ENCODE peak calls at places on chromosomes 1 and 21, in ten cellular contexts. One of them, this sample, is unnamed.
A peak's percentile ranks its signal among the peaks of the same experiment; 100 is the strongest.

GRCh38 chr1:85153149-85153891 is 47.5 kb downstream of the SYDE2 start:
- DNase-seq in transverse colon: no peak
- DNase-seq in sigmoid colon: no peak
- DNase-seq in breast epithelium: no peak
- DNase-seq in HCT116: no peak
- DNase-seq in suprapubic skin: no peak
- DNase-seq in Panc1: no peak
- DNase-seq in K562: no peak
- DNase-seq in prostate gland: no peak
- DNase-seq in stomach: no peak
- DNase-seq in this sample: no peak

GRCh38 chr1:24725209-24725651 is 20.0 kb upstream of the CLIC4 start:
- DNase-seq in transverse colon: no peak
- DNase-seq in sigmoid colon: no peak
- DNase-seq in breast epithelium: no peak
- DNase-seq in HCT116: no peak
- DNase-seq in suprapubic skin: no peak
- DNase-seq in Panc1: no peak
- DNase-seq in K562: no peak
- DNase-seq in prostate gland: no peak
- DNase-seq in stomach: no peak
- DNase-seq in this sample: no peak

GRCh38 chr1:230073371-230074035 is 6.5 kb downstream of the GALNT2 start:
- DNase-seq in transverse colon: no peak
- DNase-seq in sigmoid colon: peak; percentile 53
- DNase-seq in breast epithelium: no peak
- DNase-seq in HCT116: no peak
- DNase-seq in suprapubic skin: no peak
- DNase-seq in Panc1: no peak
- DNase-seq in K562: no peak
- DNase-seq in prostate gland: no peak
- DNase-seq in stomach: no peak
- DNase-seq in this sample: no peak

GRCh38 chr1:225765982-225766674 is 11.5 kb upstream of the SRP9 start:
- DNase-seq in transverse colon: no peak
- DNase-seq in sigmoid colon: no peak
- DNase-seq in breast epithelium: peak; percentile 45
- DNase-seq in HCT116: no peak
- DNase-seq in suprapubic skin: no peak
- DNase-seq in Panc1: no peak
- DNase-seq in K562: no peak
- DNase-seq in prostate gland: peak; percentile 46
- DNase-seq in stomach: peak; percentile 30
- DNase-seq in this sample: no peak

GRCh38 chr1:30151826-30152225 is 571.6 kb downstream of the MATN1 start:
- DNase-seq in transverse colon: no peak
- DNase-seq in sigmoid colon: no peak
- DNase-seq in breast epithelium: no peak
- DNase-seq in HCT116: no peak
- DNase-seq in suprapubic skin: no peak
- DNase-seq in Panc1: no peak
- DNase-seq in K562: no peak
- DNase-seq in prostate gland: no peak
- DNase-seq in stomach: no peak
- DNase-seq in this sample: no peak

GRCh38 chr21:15247613-15248012 is 182.8 kb upstream of the NRIP1 start:
- DNase-seq in transverse colon: no peak
- DNase-seq in sigmoid colon: no peak
- DNase-seq in breast epithelium: no peak
- DNase-seq in HCT116: no peak
- DNase-seq in suprapubic skin: no peak
- DNase-seq in Panc1: no peak
- DNase-seq in K562: no peak
- DNase-seq in prostate gland: no peak
- DNase-seq in stomach: no peak
- DNase-seq in this sample: no peak

GRCh38 chr1:6874298-6874697 is 89.0 kb downstream of the CAMTA1 start:
- DNase-seq in transverse colon: no peak
- DNase-seq in sigmoid colon: no peak
- DNase-seq in breast epithelium: no peak
- DNase-seq in HCT116: no peak
- DNase-seq in suprapubic skin: no peak
- DNase-seq in Panc1: no peak
- DNase-seq in K562: no peak
- DNase-seq in prostate gland: no peak
- DNase-seq in stomach: no peak
- DNase-seq in this sample: no peak

GRCh38 chr1:246784621-246785535 is 60.7 kb downstream of the SCCPDH start:
- DNase-seq in transverse colon: no peak
- DNase-seq in sigmoid colon: no peak
- DNase-seq in breast epithelium: no peak
- DNase-seq in HCT116: no peak
- DNase-seq in suprapubic skin: no peak
- DNase-seq in Panc1: no peak
- DNase-seq in K562: no peak
- DNase-seq in prostate gland: no peak
- DNase-seq in stomach: no peak
- DNase-seq in this sample: no peak

GRCh38 chr1:66300986-66301451 is 232.9 kb upstream of the SGIP1 start:
- DNase-seq in transverse colon: no peak
- DNase-seq in sigmoid colon: no peak
- DNase-seq in breast epithelium: no peak
- DNase-seq in HCT116: no peak
- DNase-seq in suprapubic skin: no peak
- DNase-seq in Panc1: no peak
- DNase-seq in K562: no peak
- DNase-seq in prostate gland: no peak
- DNase-seq in stomach: no peak
- DNase-seq in this sample: no peak

GRCh38 chr1:91795601-91796389 is 90.2 kb downstream of the TGFBR3 start:
- DNase-seq in transverse colon: no peak
- DNase-seq in sigmoid colon: no peak
- DNase-seq in breast epithelium: no peak
- DNase-seq in HCT116: no peak
- DNase-seq in suprapubic skin: no peak
- DNase-seq in Panc1: no peak
- DNase-seq in K562: no peak
- DNase-seq in prostate gland: peak; percentile 34
- DNase-seq in stomach: no peak
- DNase-seq in this sample: no peak

GRCh38 chr1:115564201-115564600 is 77.6 kb upstream of the VANGL1 start:
- DNase-seq in transverse colon: no peak
- DNase-seq in sigmoid colon: no peak
- DNase-seq in breast epithelium: no peak
- DNase-seq in HCT116: no peak
- DNase-seq in suprapubic skin: no peak
- DNase-seq in Panc1: no peak
- DNase-seq in K562: no peak
- DNase-seq in prostate gland: no peak
- DNase-seq in stomach: no peak
- DNase-seq in this sample: peak; percentile 71

GRCh38 chr1:115138973-115139372 is 49.7 kb upstream of the TSPAN2 start:
- DNase-seq in transverse colon: peak; percentile 83
- DNase-seq in sigmoid colon: peak; percentile 95
- DNase-seq in breast epithelium: peak; percentile 87
- DNase-seq in HCT116: peak; percentile 84
- DNase-seq in suprapubic skin: peak; percentile 90
- DNase-seq in Panc1: peak; percentile 41
- DNase-seq in K562: peak; percentile 86
- DNase-seq in prostate gland: peak; percentile 87
- DNase-seq in stomach: peak; percentile 88
- DNase-seq in this sample: no peak

GRCh38 chr1:222829868-222830267 is 15.0 kb downstream of the DISP1 start:
- DNase-seq in transverse colon: no peak
- DNase-seq in sigmoid colon: no peak
- DNase-seq in breast epithelium: no peak
- DNase-seq in HCT116: no peak
- DNase-seq in suprapubic skin: no peak
- DNase-seq in Panc1: no peak
- DNase-seq in K562: no peak
- DNase-seq in prostate gland: no peak
- DNase-seq in stomach: no peak
- DNase-seq in this sample: no peak

GRCh38 chr1:37305841-37306240 is 168.5 kb upstream of the ZC3H12A start:
- DNase-seq in transverse colon: no peak
- DNase-seq in sigmoid colon: no peak
- DNase-seq in breast epithelium: no peak
- DNase-seq in HCT116: no peak
- DNase-seq in suprapubic skin: no peak
- DNase-seq in Panc1: no peak
- DNase-seq in K562: no peak
- DNase-seq in prostate gland: no peak
- DNase-seq in stomach: no peak
- DNase-seq in this sample: no peak

DNA sequence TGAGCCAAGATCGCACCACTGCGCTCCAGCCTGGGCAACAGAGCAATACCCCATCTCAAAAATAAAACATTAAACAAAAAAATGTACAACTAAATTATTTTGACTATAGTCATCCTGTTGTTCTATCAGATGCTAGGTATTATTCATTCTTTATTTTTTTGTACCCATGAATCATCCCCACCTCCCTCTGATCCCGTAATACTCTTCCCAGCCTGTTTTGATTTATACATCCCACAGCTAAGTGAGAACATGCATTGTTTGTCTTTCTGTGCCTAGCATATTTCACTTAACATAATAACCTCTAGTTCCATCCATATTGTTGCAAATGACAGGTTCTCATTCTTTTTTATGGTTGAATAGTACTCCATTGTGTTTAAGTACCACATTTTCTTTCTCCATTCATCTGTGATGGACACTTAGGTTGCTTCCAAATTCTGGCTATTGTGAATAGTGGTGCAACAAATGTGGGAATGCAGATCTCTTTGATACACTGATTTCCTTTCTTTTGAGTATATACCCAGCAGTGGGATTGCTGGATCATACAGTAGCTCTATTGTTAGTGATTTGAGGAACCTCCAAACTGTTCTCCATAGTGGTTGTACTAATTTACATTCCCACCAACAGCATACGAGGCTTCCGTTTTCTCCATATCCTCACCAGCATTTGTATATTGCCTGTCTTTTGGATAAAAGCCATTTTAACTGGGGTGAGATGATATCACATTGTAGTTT is 84.4 kb downstream of the MACF1 start:
- DNase-seq in transverse colon: no peak
- DNase-seq in sigmoid colon: no peak
- DNase-seq in breast epithelium: no peak
- DNase-seq in HCT116: no peak
- DNase-seq in suprapubic skin: no peak
- DNase-seq in Panc1: no peak
- DNase-seq in K562: no peak
- DNase-seq in prostate gland: no peak
- DNase-seq in stomach: no peak
- DNase-seq in this sample: no peak
- H3K36me3 ChIP-seq in transverse colon: peaks cover 48% of the 10 kb centered on the region
- H3K36me3 ChIP-seq in sigmoid colon: peaks cover 70% of the 10 kb centered on the region
- H3K36me3 ChIP-seq in breast epithelium: peaks cover 4% of the 10 kb centered on the region
- H3K36me3 ChIP-seq in HCT116: peaks cover 7% of the 10 kb centered on the region
- H3K36me3 ChIP-seq in suprapubic skin: peaks cover 77% of the 10 kb centered on the region
- H3K36me3 ChIP-seq in Panc1: peaks cover 26% of the 10 kb centered on the region
- H3K36me3 ChIP-seq in K562: peaks cover 81% of the 10 kb centered on the region
- H3K36me3 ChIP-seq in prostate gland: no peaks in the 10 kb centered on the region
- H3K36me3 ChIP-seq in stomach: peaks cover 88% of the 10 kb centered on the region
- H3K36me3 ChIP-seq in this sample: peaks cover 88% of the 10 kb centered on the region

DNA sequence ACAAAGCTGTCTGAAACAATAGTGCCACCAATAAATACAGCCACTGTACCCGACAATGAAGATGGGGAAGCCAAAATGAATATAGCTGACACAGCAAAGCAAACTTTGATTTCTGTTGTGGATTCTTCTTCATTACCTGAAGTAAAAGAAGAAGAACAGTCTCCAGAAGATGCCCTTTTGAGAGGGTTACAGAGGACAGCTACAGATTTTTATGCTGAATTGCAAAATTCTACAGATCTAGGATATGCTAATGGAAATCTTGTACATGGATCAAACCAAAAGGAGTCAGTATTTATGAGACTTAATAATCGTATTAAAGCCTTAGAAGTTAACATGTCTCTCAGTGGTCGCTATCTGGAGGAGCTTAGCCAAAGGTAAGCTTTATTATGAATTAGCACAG is 56.6 kb downstream of the SUCO start:
- DNase-seq in transverse colon: no peak
- DNase-seq in sigmoid colon: no peak
- DNase-seq in breast epithelium: no peak
- DNase-seq in HCT116: no peak
- DNase-seq in suprapubic skin: no peak
- DNase-seq in Panc1: no peak
- DNase-seq in K562: no peak
- DNase-seq in prostate gland: no peak
- DNase-seq in stomach: no peak
- DNase-seq in this sample: no peak
- H3K4me3 ChIP-seq in transverse colon: no peak overlapping the region
- H3K4me3 ChIP-seq in sigmoid colon: no peak overlapping the region
- H3K4me3 ChIP-seq in breast epithelium: no peak overlapping the region
- H3K4me3 ChIP-seq in HCT116: no peak overlapping the region
- H3K4me3 ChIP-seq in suprapubic skin: no peak overlapping the region
- H3K4me3 ChIP-seq in Panc1: no peak overlapping the region
- H3K4me3 ChIP-seq in K562: no peak overlapping the region
- H3K4me3 ChIP-seq in prostate gland: no peak overlapping the region
- H3K4me3 ChIP-seq in stomach: no peak overlapping the region
- H3K4me3 ChIP-seq in this sample: no peak overlapping the region

GRCh38 chr1:214446772-214447556 is 104.4 kb downstream of the PTPN14 start:
- DNase-seq in transverse colon: peak; percentile 11
- DNase-seq in sigmoid colon: no peak
- DNase-seq in breast epithelium: peak; percentile 69
- DNase-seq in HCT116: peak; percentile 93
- DNase-seq in suprapubic skin: no peak
- DNase-seq in Panc1: peak; percentile 85
- DNase-seq in K562: no peak
- DNase-seq in prostate gland: peak; percentile 33
- DNase-seq in stomach: peak; percentile 62
- DNase-seq in this sample: no peak
- TF ChIP-seq POLR2AphosphoS5 in transverse colon: no peak
- TF ChIP-seq POLR2AphosphoS5 in sigmoid colon: no peak
- TF ChIP-seq POLR2AphosphoS5 in breast epithelium: no peak
- TF ChIP-seq POLR2AphosphoS5 in HCT116: peak; percentile 68
- TF ChIP-seq POLR2AphosphoS5 in suprapubic skin: no peak
- TF ChIP-seq POLR2AphosphoS5 in Panc1: peak; percentile 83
- TF ChIP-seq POLR2AphosphoS5 in K562: no peak
- TF ChIP-seq POLR2AphosphoS5 in prostate gland: peak; percentile 16
- TF ChIP-seq POLR2AphosphoS5 in stomach: no peak
- TF ChIP-seq POLR2AphosphoS5 in this sample: no peak

GRCh38 chr1:154730251-154730650 is 122.3 kb upstream of the ADAR start:
- DNase-seq in transverse colon: no peak
- DNase-seq in sigmoid colon: no peak
- DNase-seq in breast epithelium: no peak
- DNase-seq in HCT116: no peak
- DNase-seq in suprapubic skin: no peak
- DNase-seq in Panc1: no peak
- DNase-seq in K562: no peak
- DNase-seq in prostate gland: no peak
- DNase-seq in stomach: no peak
- DNase-seq in this sample: no peak
- H3K36me3 ChIP-seq in transverse colon: no peaks in the 10 kb centered on the region
- H3K36me3 ChIP-seq in sigmoid colon: no peaks in the 10 kb centered on the region
- H3K36me3 ChIP-seq in breast epithelium: no peaks in the 10 kb centered on the region
- H3K36me3 ChIP-seq in HCT116: no peaks in the 10 kb centered on the region
- H3K36me3 ChIP-seq in suprapubic skin: no peaks in the 10 kb centered on the region
- H3K36me3 ChIP-seq in Panc1: no peaks in the 10 kb centered on the region
- H3K36me3 ChIP-seq in K562: no peaks in the 10 kb centered on the region
- H3K36me3 ChIP-seq in prostate gland: no peaks in the 10 kb centered on the region
- H3K36me3 ChIP-seq in stomach: no peaks in the 10 kb centered on the region
- H3K36me3 ChIP-seq in this sample: no peaks in the 10 kb centered on the region

GRCh38 chr21:33932731-33933130 is 17.1 kb upstream of the ATP5PO start:
- DNase-seq in transverse colon: no peak
- DNase-seq in sigmoid colon: no peak
- DNase-seq in breast epithelium: no peak
- DNase-seq in HCT116: no peak
- DNase-seq in suprapubic skin: no peak
- DNase-seq in Panc1: no peak
- DNase-seq in K562: no peak
- DNase-seq in prostate gland: no peak
- DNase-seq in stomach: no peak
- DNase-seq in this sample: no peak
- H3K4me3 ChIP-seq in transverse colon: peak overlapping the region; percentile 50
- H3K4me3 ChIP-seq in sigmoid colon: no peak overlapping the region
- H3K4me3 ChIP-seq in breast epithelium: no peak overlapping the region
- H3K4me3 ChIP-seq in HCT116: no peak overlapping the region
- H3K4me3 ChIP-seq in suprapubic skin: peak overlapping the region; percentile 50
- H3K4me3 ChIP-seq in Panc1: no peak overlapping the region
- H3K4me3 ChIP-seq in K562: peak overlapping the region; percentile 67
- H3K4me3 ChIP-seq in prostate gland: no peak overlapping the region
- H3K4me3 ChIP-seq in stomach: peak overlapping the region; percentile 49
- H3K4me3 ChIP-seq in this sample: no peak overlapping the region

This sample was measured in upper lobe of left lung.